ENCODE peak calls at places on chromosomes 7 and 10, in five cellular contexts. U is tibial artery, A is kidney epithelial cell, I is H1, X is left ventricle myocardium inferior. F is an unnamed sample. For H3K27me3, the result is how much of the 10 kb centered on the place peaks cover.

GRCh38 chr10:91343010-91343409 is 67.1 kb upstream of the HECTD2 start:
- DNase-seq in I (no peak), U (no peak), A (no peak), X (no peak), F (no peak)

GRCh38 chr10:31401287-31401686 is 82.3 kb downstream of the ZEB1 start:
- DNase-seq in A (no peak), U (no peak), X (no peak), I (no peak), F (no peak)

GRCh38 chr7:95104739-95105138 is 197.3 kb downstream of the PPP1R9A start:
- DNase-seq in X (no peak), A (peak), I (no peak), U (no peak), F (no peak)

GRCh38 chr10:61452229-61452651 is 941 bp downstream of the TMEM26 start:
- DNase-seq in I (no peak), U (no peak), A (no peak), X (no peak), F (no peak)

GRCh38 chr10:133401981-133402725 is 8.2 kb downstream of the MTG1 start:
- DNase-seq in A (no peak), I (no peak), U (no peak), X (no peak), F (no peak)

GRCh38 chr7:147535619-147536200 is 1054.9 kb upstream of the C7orf33 start:
- DNase-seq in X (no peak), A (no peak), I (no peak), U (no peak), F (no peak)

GRCh38 chr7:157718303-157719007 is 381.7 kb downstream of the DNAJB6 start:
- DNase-seq in U (no peak), I (no peak), X (no peak), A (no peak), F (no peak)

GRCh38 chr10:89032141-89032814 is 41.7 kb downstream of the FAS start:
- DNase-seq in I (peak), A (peak), U (no peak), X (peak), F (no peak)

GRCh38 chr7:145339319-145339718 is 503.5 kb upstream of the TPK1 start:
- DNase-seq in I (no peak), U (no peak), A (no peak), X (no peak), F (no peak)

GRCh38 chr7:18399624-18400235 is 95.8 kb upstream of the HDAC9 start:
- DNase-seq in U (no peak), A (no peak), I (no peak), X (no peak), F (no peak)

GRCh38 chr7:1192171-1192676 is 32.2 kb upstream of the ZFAND2A start:
- DNase-seq in U (no peak), A (peak), X (no peak), I (no peak), F (no peak)

GRCh38 chr7:6252748-6253147 is 19.7 kb downstream of the CYTH3 start:
- DNase-seq in A (no peak), X (no peak), U (no peak), I (no peak), F (no peak)

GRCh38 chr10:114576716-114577115 is 81.4 kb downstream of the ABLIM1 start:
- DNase-seq in I (no peak), U (no peak), A (no peak), X (no peak), F (no peak)

GRCh38 chr7:149827089-149827981 is 10.8 kb upstream of the ZNF862 start:
- DNase-seq in I (no peak), A (no peak), U (no peak), X (peak), F (no peak)

GRCh38 chr10:23088609-23089008 is 6.8 kb upstream of the MSRB2 start:
- DNase-seq in X (no peak), A (no peak), I (no peak), U (no peak), F (no peak)

GRCh38 chr10:93475227-93475626 is 6.9 kb downstream of the MYOF start:
- DNase-seq in X (no peak), A (no peak), U (no peak), I (no peak), F (no peak)

GRCh38 chr10:5684971-5685763 is 529 bp downstream of the TASOR2 start:
- DNase-seq in A (peak), X (peak), U (peak), I (no peak), F (peak)

GRCh38 chr7:102991540-102992214 is 78.9 kb downstream of the LRRC17 start:
- DNase-seq in X (no peak), A (peak), I (no peak), U (peak), F (no peak)

GRCh38 chr7:2103071-2103898 is 129.5 kb downstream of the MAD1L1 start:
- DNase-seq in I (no peak), X (no peak), U (no peak), A (no peak), F (no peak)

GRCh38 chr7:43879477-43879876 is 10.2 kb upstream of the MRPS24 start:
- DNase-seq in U (no peak), X (no peak), I (no peak), A (peak), F (no peak)

DNA sequence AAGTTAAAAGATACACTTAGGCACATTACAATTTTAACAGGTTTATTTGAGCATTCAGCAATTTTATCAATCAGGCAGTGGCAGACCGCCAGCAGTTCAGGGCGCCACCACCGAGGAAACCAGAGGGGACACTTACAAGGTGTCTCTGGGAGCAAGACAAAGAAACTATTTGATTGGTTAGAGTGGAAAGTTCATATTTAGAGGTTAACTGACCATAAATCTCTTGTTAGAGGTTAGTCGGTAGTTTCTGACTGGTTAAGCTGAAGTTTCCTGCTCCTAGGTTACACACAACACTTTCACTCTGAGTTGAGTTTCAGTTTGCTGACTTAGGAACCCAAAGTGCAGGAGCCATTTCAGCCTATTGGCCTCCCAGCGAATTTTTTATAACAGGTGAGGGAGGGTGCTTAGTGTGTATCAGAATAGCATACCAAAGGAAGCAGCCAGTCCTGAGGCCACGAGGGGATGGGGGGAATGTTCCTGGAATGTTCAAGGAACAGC is 10.8 kb upstream of the PVRIG start:
- DNase-seq in U (no peak), A (no peak), X (no peak), I (no peak), F (no peak)
- TF ChIP-seq CTCF in U (no peak), A (no peak), X (no peak), I (no peak), F (no peak)

GRCh38 chr7:104061652-104062051 is 72.2 kb upstream of the RELN start:
- DNase-seq in X (no peak), U (no peak), A (no peak), I (no peak), F (no peak)

GRCh38 chr7:104064969-104065387 is 75.5 kb upstream of the RELN start:
- DNase-seq in U (no peak), X (no peak), I (no peak), A (no peak), F (no peak)

GRCh38 chr7:104054362-104054761 is 64.9 kb upstream of the RELN start:
- DNase-seq in U (no peak), I (no peak), A (no peak), X (no peak), F (no peak)

DNA sequence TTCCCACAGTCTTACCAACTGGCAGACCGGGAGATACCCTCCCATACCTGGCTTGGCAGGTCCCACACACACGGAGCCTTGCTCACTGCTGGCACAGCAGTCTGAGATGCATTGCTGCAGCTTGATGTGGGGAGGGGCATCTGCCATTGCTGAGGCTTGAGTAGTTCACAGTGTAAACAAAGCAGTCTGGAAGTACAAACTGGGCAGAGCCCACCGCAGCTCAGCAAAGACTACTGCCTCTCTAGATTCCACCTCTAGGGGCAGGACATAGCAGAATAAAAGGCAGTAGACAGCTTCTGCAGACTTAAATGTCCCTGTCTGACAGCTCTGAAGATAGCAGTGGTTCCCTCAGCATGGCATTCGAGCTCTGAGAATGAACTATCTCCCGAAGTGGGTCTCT is 69.6 kb upstream of the RELN start:
- DNase-seq in I (no peak), U (no peak), X (no peak), A (no peak), F (no peak)
- H3K27me3 ChIP-seq in I (under half), U (under half), X (under half), A (under half), F (under half)

GRCh38 chr7:81299272-81299671 is 380.4 kb upstream of the SEMA3C start:
- DNase-seq in I (no peak), X (no peak), A (peak), U (peak), F (no peak)
- H3K4me3 ChIP-seq in I (no peak), X (no peak), A (no peak), U (no peak), F (no peak)

DNA sequence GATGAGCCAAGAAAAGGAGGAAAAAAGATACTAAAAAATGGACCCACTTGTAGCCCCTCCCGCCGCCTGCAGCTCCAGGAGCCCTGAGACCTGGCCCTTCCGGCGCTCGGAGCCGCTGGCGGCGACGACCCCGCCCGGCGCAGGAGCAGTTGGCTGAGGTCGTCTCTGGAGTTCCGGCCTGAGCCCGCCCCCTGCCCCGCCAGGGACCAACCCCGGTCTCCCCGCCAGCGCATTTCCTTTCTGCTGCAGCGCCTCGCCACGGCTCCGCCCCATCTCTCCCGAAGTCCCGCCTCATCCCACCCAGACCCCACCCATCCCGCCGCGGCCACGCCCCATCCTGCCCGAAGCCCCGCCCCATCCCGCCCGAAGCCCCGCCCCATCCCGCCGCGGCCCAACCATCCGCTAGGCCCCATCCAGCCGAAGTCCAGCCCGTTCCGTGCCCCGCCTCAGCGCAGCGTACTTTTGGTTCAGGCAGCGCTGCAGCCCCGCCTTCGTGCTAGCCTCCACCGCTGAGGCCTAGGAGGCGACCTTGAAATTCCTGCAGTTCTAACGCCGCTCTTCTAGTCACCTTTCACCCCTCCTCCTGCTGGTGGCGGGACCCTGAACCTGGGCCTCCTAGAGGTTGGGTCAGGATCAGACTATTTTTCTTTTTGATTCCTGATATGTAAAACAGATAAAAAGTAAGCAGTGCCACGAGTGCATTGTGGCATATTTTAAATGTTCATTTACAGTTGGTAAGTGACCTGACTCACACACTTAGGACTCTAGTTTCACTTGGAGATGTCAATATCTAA is at the start of gene STN1:
- DNase-seq in U (peak), A (peak), X (peak), I (peak), F (peak)
- TF ChIP-seq CTCF in U (peak), A (no peak), X (no peak), I (peak), F (peak)

GRCh38 chr7:30897770-30898169 is 13.9 kb upstream of the AQP1 start:
- DNase-seq in X (no peak), U (no peak), A (no peak), I (no peak), F (no peak)
- H3K27me3 ChIP-seq in X (under half), U (under half), A (under half), I (under half), F (under half)

GRCh38 chr10:117477961-117478670 is 64.4 kb upstream of the EMX2 start:
- DNase-seq in I (no peak), U (no peak), A (peak), X (no peak), F (no peak)

GRCh38 chr10:117477241-117477947 is 65.2 kb upstream of the EMX2 start:
- DNase-seq in U (peak), X (no peak), I (no peak), A (no peak), F (no peak)

GRCh38 chr10:117480097-117480496 is 62.4 kb upstream of the EMX2 start:
- DNase-seq in X (no peak), A (no peak), U (no peak), I (no peak), F (no peak)

GRCh38 chr10:117476281-117476680 is 66.3 kb upstream of the EMX2 start:
- DNase-seq in A (no peak), X (no peak), U (no peak), I (no peak), F (no peak)

DNA sequence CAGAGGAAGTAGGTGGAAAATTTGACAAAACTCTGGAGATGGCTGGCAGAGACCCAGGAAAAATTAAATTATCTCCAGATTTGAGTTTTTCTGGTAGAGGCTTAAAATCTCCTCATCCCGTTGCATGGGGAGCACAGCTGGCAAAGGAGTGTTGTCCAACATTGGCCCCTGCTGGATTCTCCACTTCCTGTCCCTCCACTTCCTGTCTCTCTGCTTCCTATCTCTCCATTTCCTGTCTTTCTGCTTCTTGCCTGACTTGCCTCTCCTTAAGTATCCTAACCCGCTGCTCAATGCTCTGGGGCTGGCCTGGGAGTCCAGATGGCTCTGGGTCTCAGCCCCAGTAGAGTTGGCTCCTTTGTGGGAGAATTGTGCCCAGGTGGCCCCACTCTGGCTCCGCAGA is 65.8 kb upstream of the EMX2 start:
- DNase-seq in I (no peak), A (no peak), X (no peak), U (no peak), F (no peak)
- H3K4me3 ChIP-seq in I (no peak), A (no peak), X (no peak), U (no peak), F (no peak)

GRCh38 chr10:3668276-3668960 is 116.6 kb downstream of the KLF6 start:
- DNase-seq in U (peak), I (peak), X (no peak), A (peak), F (no peak)

GRCh38 chr10:3672220-3672619 is 112.8 kb downstream of the KLF6 start:
- DNase-seq in A (no peak), X (no peak), U (no peak), I (no peak), F (no peak)

GRCh38 chr10:3668961-3669330 is 116.1 kb downstream of the KLF6 start:
- DNase-seq in X (no peak), U (no peak), A (no peak), I (no peak), F (no peak)

GRCh38 chr10:3666525-3667302 is 118.3 kb downstream of the KLF6 start:
- DNase-seq in U (peak), A (no peak), X (peak), I (no peak), F (no peak)

DNA sequence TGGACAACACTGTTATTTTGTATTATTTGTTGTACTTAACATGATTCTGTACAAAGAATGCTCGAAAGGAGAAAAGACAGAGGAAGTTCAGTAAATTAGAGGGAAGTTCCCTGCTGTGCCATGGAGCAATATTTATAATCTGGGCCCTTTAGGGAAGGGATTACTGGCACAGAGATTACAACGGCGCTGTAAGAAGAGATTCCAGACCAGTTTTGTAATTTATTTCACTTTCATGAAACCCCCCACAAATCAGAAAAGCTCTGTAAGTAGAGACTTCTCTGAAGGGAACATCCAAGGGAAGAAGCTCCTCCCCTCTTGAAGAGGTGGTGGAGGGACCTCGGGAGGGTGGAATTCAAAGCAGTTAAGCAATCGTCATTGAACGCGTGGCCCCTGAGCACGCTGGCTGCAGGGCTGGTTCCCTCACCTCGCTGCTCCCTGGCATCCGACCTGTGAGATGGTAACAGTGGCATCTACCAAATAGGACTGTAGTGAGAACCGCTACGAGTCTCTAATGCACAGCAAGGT is 113.5 kb downstream of the KLF6 start:
- DNase-seq in I (no peak), X (no peak), A (no peak), U (no peak), F (no peak)
- TF ChIP-seq CTCF in I (no peak), X (no peak), A (no peak), U (no peak), F (no peak)

GRCh38 chr10:104589871-104590270 is 51.2 kb upstream of the SORCS3 start:
- DNase-seq in I (no peak), A (peak), X (no peak), U (no peak), F (no peak)
- H3K27me3 ChIP-seq in I (under half), A (under half), X (half or more), U (under half), F (under half)

F was measured in right atrium auricular region.